ENCODE peak calls at places on chromosomes 13 and 19, in five cellular contexts. One of them, this sample, is unnamed.

GRCh38 chr13:40388617-40389016 is 277.8 kb downstream of the FOXO1 start:
- DNase-seq in amniotic stem cell: no peak
- DNase-seq in kidney glomerular epithelial cell: no peak
- DNase-seq in astrocyte: peak
- DNase-seq in A549: no peak
- DNase-seq in this sample: no peak

GRCh38 chr13:39405596-39405995 is 197.4 kb downstream of the LHFPL6 start:
- DNase-seq in amniotic stem cell: no peak
- DNase-seq in kidney glomerular epithelial cell: no peak
- DNase-seq in astrocyte: no peak
- DNase-seq in A549: no peak
- DNase-seq in this sample: no peak

GRCh38 chr19:22620401-22620800 is 13.7 kb upstream of the ZNF492 start:
- DNase-seq in amniotic stem cell: no peak
- DNase-seq in kidney glomerular epithelial cell: no peak
- DNase-seq in astrocyte: no peak
- DNase-seq in A549: no peak
- DNase-seq in this sample: no peak

GRCh38 chr19:9862897-9863296 is 27.8 kb downstream of the PIN1 start:
- DNase-seq in amniotic stem cell: no peak
- DNase-seq in kidney glomerular epithelial cell: no peak
- DNase-seq in astrocyte: no peak
- DNase-seq in A549: no peak
- DNase-seq in this sample: no peak

GRCh38 chr13:59721889-59722579 is 441.7 kb downstream of the DIAPH3 start:
- DNase-seq in amniotic stem cell: no peak
- DNase-seq in kidney glomerular epithelial cell: no peak
- DNase-seq in astrocyte: no peak
- DNase-seq in A549: no peak
- DNase-seq in this sample: no peak

GRCh38 chr13:99926014-99926731 is 45.4 kb downstream of the ZIC5 start:
- DNase-seq in amniotic stem cell: no peak
- DNase-seq in kidney glomerular epithelial cell: peak
- DNase-seq in astrocyte: peak
- DNase-seq in A549: peak
- DNase-seq in this sample: no peak

GRCh38 chr19:54256250-54257115 is 590 bp downstream of the LILRB5 start:
- DNase-seq in amniotic stem cell: no peak
- DNase-seq in kidney glomerular epithelial cell: no peak
- DNase-seq in astrocyte: no peak
- DNase-seq in A549: no peak
- DNase-seq in this sample: no peak

GRCh38 chr13:85608255-85608829 is 190.9 kb downstream of the SLITRK6 start:
- DNase-seq in amniotic stem cell: no peak
- DNase-seq in kidney glomerular epithelial cell: no peak
- DNase-seq in astrocyte: no peak
- DNase-seq in A549: no peak
- DNase-seq in this sample: no peak

GRCh38 chr19:45125975-45126493 is 33.1 kb downstream of the PPP1R37 start:
- DNase-seq in amniotic stem cell: no peak
- DNase-seq in kidney glomerular epithelial cell: peak
- DNase-seq in astrocyte: no peak
- DNase-seq in A549: peak
- DNase-seq in this sample: no peak

GRCh38 chr13:79336971-79337370 is 69.1 kb downstream of the RBM26 start:
- DNase-seq in amniotic stem cell: no peak
- DNase-seq in kidney glomerular epithelial cell: no peak
- DNase-seq in astrocyte: no peak
- DNase-seq in A549: no peak
- DNase-seq in this sample: no peak

GRCh38 chr13:97660488-97661086 is 226.6 kb downstream of the RAP2A start:
- DNase-seq in amniotic stem cell: no peak
- DNase-seq in kidney glomerular epithelial cell: no peak
- DNase-seq in astrocyte: no peak
- DNase-seq in A549: no peak
- DNase-seq in this sample: no peak

GRCh38 chr13:97284558-97284957 is 62.4 kb downstream of the MBNL2 start:
- DNase-seq in amniotic stem cell: no peak
- DNase-seq in kidney glomerular epithelial cell: no peak
- DNase-seq in astrocyte: no peak
- DNase-seq in A549: no peak
- DNase-seq in this sample: no peak

GRCh38 chr13:93146584-93147292 is 79.9 kb upstream of the GPC6 start:
- DNase-seq in amniotic stem cell: no peak
- DNase-seq in kidney glomerular epithelial cell: peak
- DNase-seq in astrocyte: peak
- DNase-seq in A549: no peak
- DNase-seq in this sample: peak

This sample was measured in smooth muscle cell of the brain vasculature.